ENCODE peak calls at places on chromosomes 12 and 14, in six cellular contexts. One of them, this sample, is unnamed.

GRCh38 chr12:101779200-101779599 is 39.9 kb upstream of the SYCP3 start:
- DNase-seq in IMR-90: no peak
- DNase-seq in Peyer's patch: no peak
- DNase-seq in CD4-positive, CD25-positive, alpha-beta regulatory T cell: no peak
- DNase-seq in BJ: no peak
- DNase-seq in kidney epithelial cell: no peak
- DNase-seq in this sample: no peak

GRCh38 chr14:98840076-98840475 is 431.9 kb downstream of the BCL11B start:
- DNase-seq in kidney epithelial cell: no peak
- DNase-seq in CD4-positive, CD25-positive, alpha-beta regulatory T cell: no peak
- DNase-seq in BJ: no peak
- DNase-seq in Peyer's patch: no peak
- DNase-seq in IMR-90: no peak
- DNase-seq in this sample: no peak

GRCh38 chr12:59874781-59875180 is 279.0 kb downstream of the SLC16A7 start:
- DNase-seq in IMR-90: peak; percentile 21
- DNase-seq in Peyer's patch: no peak
- DNase-seq in CD4-positive, CD25-positive, alpha-beta regulatory T cell: no peak
- DNase-seq in BJ: no peak
- DNase-seq in kidney epithelial cell: no peak
- DNase-seq in this sample: no peak

GRCh38 chr12:124162151-124163110 is 132.5 kb upstream of the RFLNA start:
- DNase-seq in IMR-90: no peak
- DNase-seq in BJ: no peak
- DNase-seq in Peyer's patch: peak; percentile 54
- DNase-seq in kidney epithelial cell: no peak
- DNase-seq in CD4-positive, CD25-positive, alpha-beta regulatory T cell: no peak
- DNase-seq in this sample: peak; percentile 39

GRCh38 chr12:1503281-1503711 is 91.1 kb downstream of the FBXL14 start:
- DNase-seq in CD4-positive, CD25-positive, alpha-beta regulatory T cell: no peak
- DNase-seq in BJ: no peak
- DNase-seq in Peyer's patch: peak; percentile 37
- DNase-seq in kidney epithelial cell: no peak
- DNase-seq in IMR-90: no peak
- DNase-seq in this sample: no peak

GRCh38 chr14:105267820-105268548 is 19.7 kb downstream of the BTBD6 start:
- DNase-seq in CD4-positive, CD25-positive, alpha-beta regulatory T cell: no peak
- DNase-seq in BJ: no peak
- DNase-seq in IMR-90: no peak
- DNase-seq in Peyer's patch: no peak
- DNase-seq in kidney epithelial cell: no peak
- DNase-seq in this sample: no peak

GRCh38 chr14:91249841-91250616 is 5.5 kb upstream of the GPR68 start:
- DNase-seq in BJ: no peak
- DNase-seq in kidney epithelial cell: peak; percentile 93
- DNase-seq in CD4-positive, CD25-positive, alpha-beta regulatory T cell: peak; percentile 43
- DNase-seq in IMR-90: no peak
- DNase-seq in Peyer's patch: peak; percentile 87
- DNase-seq in this sample: no peak

GRCh38 chr12:87272846-87273245 is 756.4 kb downstream of the C12orf50 start:
- DNase-seq in Peyer's patch: no peak
- DNase-seq in kidney epithelial cell: no peak
- DNase-seq in IMR-90: no peak
- DNase-seq in CD4-positive, CD25-positive, alpha-beta regulatory T cell: no peak
- DNase-seq in BJ: no peak
- DNase-seq in this sample: no peak

GRCh38 chr12:54004841-54005530 is 3.8 kb upstream of the HOXC8 start:
- DNase-seq in CD4-positive, CD25-positive, alpha-beta regulatory T cell: no peak
- DNase-seq in IMR-90: no peak
- DNase-seq in BJ: no peak
- DNase-seq in kidney epithelial cell: no peak
- DNase-seq in Peyer's patch: no peak
- DNase-seq in this sample: no peak
- H3K27me3 ChIP-seq in CD4-positive, CD25-positive, alpha-beta regulatory T cell: peaks cover 59% of the 10 kb centered on the region
- H3K27me3 ChIP-seq in IMR-90: peaks cover 90% of the 10 kb centered on the region
- H3K27me3 ChIP-seq in BJ: peaks cover 7% of the 10 kb centered on the region
- H3K27me3 ChIP-seq in kidney epithelial cell: peaks cover 23% of the 10 kb centered on the region
- H3K27me3 ChIP-seq in Peyer's patch: no peaks in the 10 kb centered on the region
- H3K27me3 ChIP-seq in this sample: peaks cover 53% of the 10 kb centered on the region

GRCh38 chr14:96095581-96096476 is 56.7 kb downstream of the C14orf132 start:
- DNase-seq in IMR-90: peak; percentile 92
- DNase-seq in CD4-positive, CD25-positive, alpha-beta regulatory T cell: no peak
- DNase-seq in Peyer's patch: peak; percentile 59
- DNase-seq in BJ: no peak
- DNase-seq in kidney epithelial cell: no peak
- DNase-seq in this sample: peak; percentile 64
- H3K27me3 ChIP-seq in IMR-90: no peaks in the 10 kb centered on the region
- H3K27me3 ChIP-seq in CD4-positive, CD25-positive, alpha-beta regulatory T cell: no peaks in the 10 kb centered on the region
- H3K27me3 ChIP-seq in Peyer's patch: no peaks in the 10 kb centered on the region
- H3K27me3 ChIP-seq in BJ: no peaks in the 10 kb centered on the region
- H3K27me3 ChIP-seq in kidney epithelial cell: no peaks in the 10 kb centered on the region
- H3K27me3 ChIP-seq in this sample: no peaks in the 10 kb centered on the region

GRCh38 chr12:117098071-117098360 is 1.2 kb downstream of the TESC start:
- DNase-seq in Peyer's patch: no peak
- DNase-seq in IMR-90: no peak
- DNase-seq in BJ: no peak
- DNase-seq in CD4-positive, CD25-positive, alpha-beta regulatory T cell: no peak
- DNase-seq in kidney epithelial cell: no peak
- DNase-seq in this sample: no peak

GRCh38 chr12:117096643-117097042 is 2.6 kb downstream of the TESC start:
- DNase-seq in Peyer's patch: no peak
- DNase-seq in CD4-positive, CD25-positive, alpha-beta regulatory T cell: no peak
- DNase-seq in kidney epithelial cell: no peak
- DNase-seq in IMR-90: no peak
- DNase-seq in BJ: no peak
- DNase-seq in this sample: no peak

GRCh38 chr12:117098361-117099217 is 627 bp downstream of the TESC start:
- DNase-seq in IMR-90: no peak
- DNase-seq in BJ: no peak
- DNase-seq in CD4-positive, CD25-positive, alpha-beta regulatory T cell: peak; percentile 8
- DNase-seq in kidney epithelial cell: no peak
- DNase-seq in Peyer's patch: peak; percentile 58
- DNase-seq in this sample: peak; percentile 75

GRCh38 chr12:117093918-117094630 is 5.1 kb downstream of the TESC start:
- DNase-seq in IMR-90: no peak
- DNase-seq in CD4-positive, CD25-positive, alpha-beta regulatory T cell: no peak
- DNase-seq in kidney epithelial cell: no peak
- DNase-seq in BJ: no peak
- DNase-seq in Peyer's patch: no peak
- DNase-seq in this sample: no peak

DNA sequence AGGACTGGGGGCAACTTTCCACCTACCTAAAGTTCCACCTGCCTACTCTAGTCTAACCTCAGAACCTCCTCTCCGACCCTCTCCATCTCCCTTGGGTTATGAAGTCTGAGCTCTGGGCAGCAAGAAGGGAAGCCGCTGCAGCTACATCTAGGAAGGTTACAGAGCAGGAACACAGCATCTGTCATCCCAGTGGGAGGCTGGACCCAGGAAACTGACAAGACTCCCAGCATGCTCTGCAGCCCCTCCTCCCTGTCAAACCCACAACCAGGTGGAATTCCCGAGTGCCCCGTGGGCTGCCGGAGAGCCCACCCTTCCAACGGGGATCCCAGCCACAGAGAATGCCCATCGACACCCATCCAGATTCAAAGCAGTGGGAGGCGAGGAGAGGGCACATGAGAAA is 2.1 kb downstream of the TESC start:
- DNase-seq in IMR-90: no peak
- DNase-seq in CD4-positive, CD25-positive, alpha-beta regulatory T cell: no peak
- DNase-seq in kidney epithelial cell: no peak
- DNase-seq in Peyer's patch: no peak
- DNase-seq in BJ: no peak
- DNase-seq in this sample: no peak
- H3K27me3 ChIP-seq in IMR-90: peaks cover 78% of the 10 kb centered on the region
- H3K27me3 ChIP-seq in CD4-positive, CD25-positive, alpha-beta regulatory T cell: peaks cover 4% of the 10 kb centered on the region
- H3K27me3 ChIP-seq in kidney epithelial cell: peaks cover 49% of the 10 kb centered on the region
- H3K27me3 ChIP-seq in Peyer's patch: no peaks in the 10 kb centered on the region
- H3K27me3 ChIP-seq in BJ: peaks cover 45% of the 10 kb centered on the region
- H3K27me3 ChIP-seq in this sample: no peaks in the 10 kb centered on the region

GRCh38 chr14:104135904-104136471 is 2.4 kb upstream of the KIF26A start:
- DNase-seq in CD4-positive, CD25-positive, alpha-beta regulatory T cell: no peak
- DNase-seq in IMR-90: no peak
- DNase-seq in Peyer's patch: no peak
- DNase-seq in kidney epithelial cell: no peak
- DNase-seq in BJ: no peak
- DNase-seq in this sample: no peak
- H3K27me3 ChIP-seq in CD4-positive, CD25-positive, alpha-beta regulatory T cell: no peaks in the 10 kb centered on the region
- H3K27me3 ChIP-seq in IMR-90: peaks cover 45% of the 10 kb centered on the region
- H3K27me3 ChIP-seq in Peyer's patch: no peaks in the 10 kb centered on the region
- H3K27me3 ChIP-seq in kidney epithelial cell: peaks cover 74% of the 10 kb centered on the region
- H3K27me3 ChIP-seq in BJ: peaks cover 25% of the 10 kb centered on the region
- H3K27me3 ChIP-seq in this sample: peaks cover 16% of the 10 kb centered on the region

GRCh38 chr12:130088509-130088908 is 73.8 kb upstream of the FZD10 start:
- DNase-seq in BJ: no peak
- DNase-seq in Peyer's patch: no peak
- DNase-seq in kidney epithelial cell: no peak
- DNase-seq in CD4-positive, CD25-positive, alpha-beta regulatory T cell: no peak
- DNase-seq in IMR-90: no peak
- DNase-seq in this sample: no peak

GRCh38 chr12:130086777-130087176 is 75.5 kb upstream of the FZD10 start:
- DNase-seq in kidney epithelial cell: no peak
- DNase-seq in BJ: no peak
- DNase-seq in CD4-positive, CD25-positive, alpha-beta regulatory T cell: no peak
- DNase-seq in IMR-90: no peak
- DNase-seq in Peyer's patch: no peak
- DNase-seq in this sample: no peak

GRCh38 chr12:130087222-130087621 is 75.0 kb upstream of the FZD10 start:
- DNase-seq in kidney epithelial cell: no peak
- DNase-seq in BJ: no peak
- DNase-seq in CD4-positive, CD25-positive, alpha-beta regulatory T cell: no peak
- DNase-seq in Peyer's patch: no peak
- DNase-seq in IMR-90: no peak
- DNase-seq in this sample: no peak

GRCh38 chr12:130084359-130084758 is 77.9 kb upstream of the FZD10 start:
- DNase-seq in CD4-positive, CD25-positive, alpha-beta regulatory T cell: no peak
- DNase-seq in Peyer's patch: no peak
- DNase-seq in kidney epithelial cell: no peak
- DNase-seq in IMR-90: no peak
- DNase-seq in BJ: no peak
- DNase-seq in this sample: no peak

GRCh38 chr12:130086248-130086647 is 76.0 kb upstream of the FZD10 start:
- DNase-seq in IMR-90: no peak
- DNase-seq in kidney epithelial cell: no peak
- DNase-seq in BJ: no peak
- DNase-seq in CD4-positive, CD25-positive, alpha-beta regulatory T cell: no peak
- DNase-seq in Peyer's patch: no peak
- DNase-seq in this sample: no peak
- H3K27me3 ChIP-seq in IMR-90: no peaks in the 10 kb centered on the region
- H3K27me3 ChIP-seq in kidney epithelial cell: no peaks in the 10 kb centered on the region
- H3K27me3 ChIP-seq in BJ: no peaks in the 10 kb centered on the region
- H3K27me3 ChIP-seq in CD4-positive, CD25-positive, alpha-beta regulatory T cell: no peaks in the 10 kb centered on the region
- H3K27me3 ChIP-seq in Peyer's patch: no peaks in the 10 kb centered on the region
- H3K27me3 ChIP-seq in this sample: no peaks in the 10 kb centered on the region

GRCh38 chr12:108310489-108310888 is 28.6 kb downstream of the CMKLR1 start:
- DNase-seq in CD4-positive, CD25-positive, alpha-beta regulatory T cell: no peak
- DNase-seq in IMR-90: no peak
- DNase-seq in kidney epithelial cell: no peak
- DNase-seq in Peyer's patch: no peak
- DNase-seq in BJ: no peak
- DNase-seq in this sample: no peak

GRCh38 chr12:108311605-108312004 is 27.5 kb downstream of the CMKLR1 start:
- DNase-seq in CD4-positive, CD25-positive, alpha-beta regulatory T cell: no peak
- DNase-seq in BJ: no peak
- DNase-seq in kidney epithelial cell: no peak
- DNase-seq in IMR-90: no peak
- DNase-seq in Peyer's patch: no peak
- DNase-seq in this sample: no peak

GRCh38 chr12:108308432-108308831 is 30.7 kb downstream of the CMKLR1 start:
- DNase-seq in BJ: no peak
- DNase-seq in CD4-positive, CD25-positive, alpha-beta regulatory T cell: no peak
- DNase-seq in Peyer's patch: no peak
- DNase-seq in kidney epithelial cell: no peak
- DNase-seq in IMR-90: no peak
- DNase-seq in this sample: no peak

GRCh38 chr12:108312073-108312884 is 26.8 kb downstream of the CMKLR1 start:
- DNase-seq in IMR-90: no peak
- DNase-seq in BJ: no peak
- DNase-seq in Peyer's patch: no peak
- DNase-seq in kidney epithelial cell: no peak
- DNase-seq in CD4-positive, CD25-positive, alpha-beta regulatory T cell: no peak
- DNase-seq in this sample: no peak

GRCh38 chr12:108309674-108310312 is 29.3 kb downstream of the CMKLR1 start:
- DNase-seq in kidney epithelial cell: no peak
- DNase-seq in BJ: no peak
- DNase-seq in Peyer's patch: no peak
- DNase-seq in CD4-positive, CD25-positive, alpha-beta regulatory T cell: no peak
- DNase-seq in IMR-90: no peak
- DNase-seq in this sample: no peak
- H3K27me3 ChIP-seq in kidney epithelial cell: no peaks in the 10 kb centered on the region
- H3K27me3 ChIP-seq in BJ: peaks cover 2% of the 10 kb centered on the region
- H3K27me3 ChIP-seq in Peyer's patch: no peaks in the 10 kb centered on the region
- H3K27me3 ChIP-seq in CD4-positive, CD25-positive, alpha-beta regulatory T cell: no peaks in the 10 kb centered on the region
- H3K27me3 ChIP-seq in IMR-90: no peaks in the 10 kb centered on the region
- H3K27me3 ChIP-seq in this sample: no peaks in the 10 kb centered on the region

DNA sequence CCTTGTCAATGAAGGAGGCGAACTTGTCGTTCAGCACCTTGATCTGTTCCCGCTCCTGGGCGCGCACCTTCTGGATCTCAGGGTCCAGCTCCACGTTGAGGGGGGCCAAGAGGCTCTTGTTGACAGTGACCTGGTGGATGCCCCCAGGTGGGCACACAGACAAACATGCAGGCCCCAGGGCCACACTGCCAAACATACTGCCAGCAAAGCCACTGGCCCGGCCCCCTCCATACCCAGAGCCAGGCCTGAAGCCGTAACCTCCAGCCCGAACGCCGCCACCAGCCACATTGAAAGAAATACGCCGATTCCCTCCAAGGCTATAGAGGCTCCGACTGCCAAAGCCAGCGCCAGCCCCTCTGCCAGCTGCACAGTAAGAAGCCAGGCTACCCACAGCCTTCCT is 337 bp downstream of the KRT74 start:
- DNase-seq in kidney epithelial cell: no peak
- DNase-seq in IMR-90: no peak
- DNase-seq in Peyer's patch: no peak
- DNase-seq in CD4-positive, CD25-positive, alpha-beta regulatory T cell: no peak
- DNase-seq in BJ: no peak
- DNase-seq in this sample: no peak
- H3K27me3 ChIP-seq in kidney epithelial cell: peaks cover 2% of the 10 kb centered on the region
- H3K27me3 ChIP-seq in IMR-90: peaks cover 45% of the 10 kb centered on the region
- H3K27me3 ChIP-seq in Peyer's patch: no peaks in the 10 kb centered on the region
- H3K27me3 ChIP-seq in CD4-positive, CD25-positive, alpha-beta regulatory T cell: no peaks in the 10 kb centered on the region
- H3K27me3 ChIP-seq in BJ: peaks cover 10% of the 10 kb centered on the region
- H3K27me3 ChIP-seq in this sample: peaks cover 32% of the 10 kb centered on the region

GRCh38 chr12:114450511-114451300 is 44.8 kb upstream of the TBX5 start:
- DNase-seq in IMR-90: no peak
- DNase-seq in CD4-positive, CD25-positive, alpha-beta regulatory T cell: no peak
- DNase-seq in kidney epithelial cell: no peak
- DNase-seq in Peyer's patch: no peak
- DNase-seq in BJ: no peak
- DNase-seq in this sample: no peak
- H3K27me3 ChIP-seq in IMR-90: peaks cover 55% of the 10 kb centered on the region
- H3K27me3 ChIP-seq in CD4-positive, CD25-positive, alpha-beta regulatory T cell: peaks cover 22% of the 10 kb centered on the region
- H3K27me3 ChIP-seq in kidney epithelial cell: peaks cover 43% of the 10 kb centered on the region
- H3K27me3 ChIP-seq in Peyer's patch: no peaks in the 10 kb centered on the region
- H3K27me3 ChIP-seq in BJ: peaks cover 16% of the 10 kb centered on the region
- H3K27me3 ChIP-seq in this sample: peaks cover 74% of the 10 kb centered on the region

DNA sequence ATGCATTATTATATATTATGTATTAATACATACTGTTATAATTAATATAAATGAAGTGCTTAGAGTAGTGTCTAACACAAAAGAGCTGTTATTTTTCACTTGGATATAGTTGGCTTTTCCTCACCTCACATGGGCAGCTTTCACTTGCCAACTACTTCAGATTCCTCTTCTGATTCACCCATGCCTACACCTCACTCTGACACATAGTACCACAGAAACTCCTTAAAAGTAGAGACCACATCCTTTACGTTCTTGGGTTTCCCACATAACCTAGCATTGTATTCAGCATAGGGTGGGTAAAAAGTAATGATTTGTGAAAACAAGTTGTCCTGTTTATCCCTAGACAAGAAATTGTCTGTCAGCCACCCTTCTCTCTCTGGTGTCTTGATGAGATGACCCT is 61.0 kb downstream of the DIO2 start:
- DNase-seq in kidney epithelial cell: peak; percentile 32
- DNase-seq in IMR-90: peak; percentile 23
- DNase-seq in CD4-positive, CD25-positive, alpha-beta regulatory T cell: no peak
- DNase-seq in Peyer's patch: no peak
- DNase-seq in BJ: no peak
- DNase-seq in this sample: no peak
- H3K27me3 ChIP-seq in kidney epithelial cell: no peaks in the 10 kb centered on the region
- H3K27me3 ChIP-seq in IMR-90: no peaks in the 10 kb centered on the region
- H3K27me3 ChIP-seq in CD4-positive, CD25-positive, alpha-beta regulatory T cell: no peaks in the 10 kb centered on the region
- H3K27me3 ChIP-seq in Peyer's patch: no peaks in the 10 kb centered on the region
- H3K27me3 ChIP-seq in BJ: no peaks in the 10 kb centered on the region
- H3K27me3 ChIP-seq in this sample: no peaks in the 10 kb centered on the region

This sample was measured in stomach.